ENCODE peak calls at places on chromosomes 4 and X, in six cellular contexts. T, W, H, O, Y and J are unnamed samples.

GRCh38 chr4:5203309-5203708 is 152.0 kb downstream of the STK32B start:
- DNase-seq in O (no peak), Y (no peak), W (no peak), T (no peak), H (no peak), J (no peak)

GRCh38 chrX:40145001-40145631 is 47.4 kb upstream of the BCOR start:
- DNase-seq in O (no peak), W (no peak), T (no peak), H (no peak), Y (no peak), J (no peak)

GRCh38 chr4:16663722-16664121 is 234.7 kb downstream of the LDB2 start:
- DNase-seq in O (no peak), W (no peak), Y (no peak), H (no peak), T (no peak), J (no peak)

GRCh38 chr4:48698029-48698901 is 81.8 kb downstream of the FRYL start:
- DNase-seq in Y (peak), T (no peak), O (no peak), W (peak), H (no peak), J (no peak)

GRCh38 chr4:68951078-68951805 is at the start of gene UGT2A3:
- DNase-seq in W (peak), Y (peak), H (no peak), T (no peak), O (no peak), J (no peak)

GRCh38 chr4:69881173-69881773 is 21.3 kb upstream of the SULT1E1 start:
- DNase-seq in T (no peak), Y (peak), O (no peak), W (peak), H (peak), J (no peak)

GRCh38 chr4:113116414-113117345 is 67.2 kb downstream of the ANK2 start:
- DNase-seq in W (peak), T (no peak), H (no peak), O (no peak), Y (no peak), J (no peak)

GRCh38 chrX:44223150-44223549 is 120.3 kb downstream of the EFHC2 start:
- DNase-seq in O (no peak), W (no peak), H (no peak), T (no peak), Y (no peak), J (no peak)

GRCh38 chrX:47581731-47582647 is at the start of gene TIMP1:
- DNase-seq in H (peak), Y (peak), O (peak), T (peak), W (peak), J (peak)

GRCh38 chrX:45847966-45848365 is 647.3 kb upstream of the DIPK2B start:
- DNase-seq in W (no peak), Y (no peak), O (no peak), T (no peak), H (no peak), J (no peak)

GRCh38 chr4:137509855-137510282 is 22.4 kb downstream of the PCDH18 start:
- DNase-seq in W (no peak), O (no peak), Y (no peak), T (no peak), H (no peak), J (no peak)

GRCh38 chr4:158462611-158463010 is 59.1 kb upstream of the RXFP1 start:
- DNase-seq in T (no peak), O (no peak), H (no peak), Y (no peak), W (no peak), J (no peak)

GRCh38 chr4:1043658-1044468 is 32.4 kb downstream of the FGFRL1 start:
- DNase-seq in W (peak), Y (peak), O (no peak), T (peak), H (no peak), J (no peak)

GRCh38 chrX:41655101-41655500 is 33.7 kb upstream of the GPR34 start:
- DNase-seq in H (no peak), T (no peak), W (no peak), O (no peak), Y (no peak), J (no peak)

GRCh38 chrX:76453737-76454406 is 26.4 kb downstream of the MAGEE1 start:
- DNase-seq in Y (no peak), W (no peak), H (no peak), O (no peak), T (no peak), J (no peak)

GRCh38 chrX:76454456-76454927 is 27.0 kb downstream of the MAGEE1 start:
- DNase-seq in O (no peak), W (peak), H (peak), Y (no peak), T (no peak), J (peak)
- TF ChIP-seq CTCF in O (peak), W (peak), H (peak), Y (peak), T (peak), J (peak)

DNA sequence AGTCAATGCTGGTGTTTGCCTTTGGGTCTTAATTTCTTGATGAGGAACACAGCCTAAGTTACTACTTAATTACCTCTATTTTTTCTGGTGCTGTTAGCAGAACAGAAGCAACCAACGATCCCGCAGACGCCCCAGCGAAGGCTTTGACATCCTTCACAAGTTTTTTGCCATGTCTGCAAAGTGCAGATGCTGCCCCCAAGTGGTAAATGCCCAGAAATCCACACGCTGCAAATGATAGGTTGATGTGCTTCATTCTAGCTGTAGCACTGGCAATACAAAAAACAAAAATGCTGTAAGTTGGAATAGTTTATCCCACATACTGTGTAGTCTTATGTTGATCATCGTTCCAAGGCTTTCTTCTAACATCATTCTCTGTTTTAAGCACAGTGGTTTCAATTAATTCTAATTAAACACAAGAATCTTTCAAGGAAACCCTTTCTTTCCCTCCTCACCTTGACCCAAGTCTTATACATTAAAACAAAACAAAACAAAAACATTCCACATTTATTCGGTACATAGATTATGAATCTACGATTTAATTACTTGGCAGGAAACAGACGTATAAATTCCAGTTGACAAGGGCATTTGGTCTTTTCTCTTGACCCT is 1.2 kb downstream of the PNPLA4 start:
- DNase-seq in O (peak), H (peak), W (peak), T (peak), Y (peak), J (peak)
- TF ChIP-seq CTCF in O (peak), H (peak), W (peak), T (peak), Y (peak), J (peak)

GRCh38 chr4:42474406-42474805 is 77.1 kb downstream of the SHISA3 start:
- DNase-seq in W (no peak), T (no peak), O (no peak), Y (no peak), H (no peak), J (no peak)
- TF ChIP-seq CTCF in W (no peak), T (no peak), O (no peak), Y (no peak), H (no peak), J (no peak)

GRCh38 chr4:107654694-107655093 is 65.3 kb downstream of the PAPSS1 start:
- DNase-seq in H (no peak), Y (no peak), O (no peak), T (no peak), W (peak), J (no peak)
- TF ChIP-seq CTCF in H (no peak), Y (no peak), O (no peak), T (no peak), W (peak), J (no peak)

DNA sequence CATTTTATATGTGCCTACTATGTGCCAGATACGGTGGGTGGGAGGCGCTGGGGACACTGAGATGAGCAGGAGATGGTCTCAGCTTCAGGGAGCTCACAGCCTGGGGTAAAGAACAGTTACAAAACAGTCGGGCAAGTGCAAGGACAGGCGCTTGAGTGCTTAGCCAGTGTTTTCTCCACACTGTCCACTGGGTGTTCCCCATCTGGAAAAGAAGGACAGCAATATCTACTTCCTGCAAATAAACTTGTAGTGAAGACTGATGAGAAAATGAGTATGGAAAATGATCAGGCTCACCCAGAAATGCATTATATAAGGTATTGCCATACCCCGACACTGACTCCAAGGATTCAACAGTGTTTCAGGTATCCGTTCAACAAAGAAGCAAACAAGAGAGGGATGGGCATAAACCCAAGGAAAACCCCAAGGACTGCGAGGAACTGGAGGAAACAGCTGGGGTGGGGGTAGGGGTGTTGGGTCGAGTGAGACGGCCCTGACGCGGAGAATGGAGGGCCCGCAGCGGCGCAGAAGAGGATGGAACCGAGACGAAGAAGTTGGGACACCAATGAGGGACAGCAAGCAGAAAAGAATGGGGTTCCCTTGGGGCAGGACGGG is 805 bp downstream of the TMEM185A start:
- DNase-seq in T (no peak), Y (no peak), O (no peak), W (peak), H (no peak), J (no peak)
- TF ChIP-seq CTCF in T (no peak), Y (peak), O (no peak), W (no peak), H (no peak), J (no peak)

GRCh38 chr4:22962186-22962786 is 269.5 kb downstream of the GBA3 start:
- DNase-seq in T (no peak), Y (no peak), O (no peak), W (peak), H (peak), J (no peak)
- TF ChIP-seq CTCF in T (peak), Y (peak), O (no peak), W (peak), H (peak), J (no peak)

GRCh38 chrX:37434362-37434761 is 85.2 kb downstream of the PRRG1 start:
- DNase-seq in H (no peak), T (no peak), O (no peak), W (no peak), Y (no peak), J (no peak)
- TF ChIP-seq CTCF in H (no peak), T (no peak), O (no peak), W (peak), Y (no peak), J (no peak)

GRCh38 chr4:152779513-152780266 is at the start of the genes ARFIP1 and TIGD4:
- DNase-seq in T (peak), H (peak), Y (peak), O (peak), W (peak), J (peak)
- TF ChIP-seq CTCF in T (no peak), H (peak), Y (no peak), O (no peak), W (peak), J (peak)

GRCh38 chr4:138941037-138941436 is 74.5 kb upstream of the NOCT start:
- DNase-seq in Y (no peak), O (no peak), T (no peak), W (no peak), H (no peak), J (no peak)

GRCh38 chr4:138935135-138935795 is 80.3 kb upstream of the NOCT start:
- DNase-seq in W (no peak), T (no peak), Y (no peak), O (no peak), H (no peak), J (no peak)

GRCh38 chr4:138943893-138944292 is 71.7 kb upstream of the NOCT start:
- DNase-seq in Y (no peak), H (no peak), T (no peak), W (no peak), O (no peak), J (no peak)

GRCh38 chr4:138939960-138940359 is 75.6 kb upstream of the NOCT start:
- DNase-seq in O (no peak), T (no peak), Y (no peak), W (peak), H (no peak), J (no peak)

GRCh38 chr4:138938371-138938699 is 77.2 kb upstream of the NOCT start:
- DNase-seq in W (peak), T (no peak), O (no peak), H (peak), Y (no peak), J (peak)
- TF ChIP-seq CTCF in W (peak), T (peak), O (no peak), H (peak), Y (peak), J (peak)

GRCh38 chrX:56615282-56615681 is 51.9 kb downstream of the UBQLN2 start:
- DNase-seq in Y (no peak), H (no peak), T (no peak), W (peak), O (no peak), J (no peak)
- TF ChIP-seq CTCF in Y (no peak), H (no peak), T (no peak), W (no peak), O (no peak), J (no peak)